ENCODE peak calls at places on chromosomes 6 and 20, in five cellular contexts. One of them, this sample, is unnamed.
A peak's percentile ranks its signal among the peaks of the same experiment; 100 is the strongest.

GRCh38 chr6:12060780-12061619 is 48.9 kb downstream of the HIVEP1 start:
- DNase-seq in SK-N-SH: no peak
- DNase-seq in neural progenitor cell: peak; percentile 66
- DNase-seq in spleen: peak; percentile 93
- DNase-seq in bronchial epithelial cell: peak; percentile 59
- DNase-seq in this sample: peak; percentile 56

GRCh38 chr6:90157441-90157840 is 139.2 kb downstream of the BACH2 start:
- DNase-seq in SK-N-SH: no peak
- DNase-seq in neural progenitor cell: no peak
- DNase-seq in spleen: no peak
- DNase-seq in bronchial epithelial cell: no peak
- DNase-seq in this sample: no peak

GRCh38 chr6:42137192-42137753 is 5.1 kb downstream of the C6orf132 start:
- DNase-seq in SK-N-SH: peak; percentile 63
- DNase-seq in neural progenitor cell: no peak
- DNase-seq in spleen: no peak
- DNase-seq in bronchial epithelial cell: peak; percentile 55
- DNase-seq in this sample: no peak

GRCh38 chr20:25486377-25486776 is 78.9 kb downstream of the GINS1 start:
- DNase-seq in SK-N-SH: peak; percentile 61
- DNase-seq in neural progenitor cell: no peak
- DNase-seq in spleen: no peak
- DNase-seq in bronchial epithelial cell: no peak
- DNase-seq in this sample: no peak

GRCh38 chr6:108559097-108559883 is 1.4 kb upstream of the FOXO3 start:
- DNase-seq in SK-N-SH: peak; percentile 85
- DNase-seq in neural progenitor cell: peak; percentile 89
- DNase-seq in spleen: peak; percentile 98
- DNase-seq in bronchial epithelial cell: peak; percentile 51
- DNase-seq in this sample: peak; percentile 72

GRCh38 chr6:87941556-87942358 is 105.9 kb upstream of the SPACA1 start:
- DNase-seq in SK-N-SH: no peak
- DNase-seq in neural progenitor cell: no peak
- DNase-seq in spleen: no peak
- DNase-seq in bronchial epithelial cell: peak; percentile 53
- DNase-seq in this sample: no peak

GRCh38 chr6:33826537-33826936 is 22.7 kb upstream of the MLN start:
- DNase-seq in SK-N-SH: no peak
- DNase-seq in neural progenitor cell: no peak
- DNase-seq in spleen: no peak
- DNase-seq in bronchial epithelial cell: no peak
- DNase-seq in this sample: no peak

GRCh38 chr6:127695108-127695507 is 118.1 kb downstream of the C6orf58 start:
- DNase-seq in SK-N-SH: no peak
- DNase-seq in neural progenitor cell: no peak
- DNase-seq in spleen: no peak
- DNase-seq in bronchial epithelial cell: no peak
- DNase-seq in this sample: no peak

GRCh38 chr6:166419268-166419667 is 36.5 kb upstream of the MPC1 start:
- DNase-seq in SK-N-SH: no peak
- DNase-seq in neural progenitor cell: no peak
- DNase-seq in spleen: no peak
- DNase-seq in bronchial epithelial cell: peak; percentile 64
- DNase-seq in this sample: peak; percentile 8

GRCh38 chr6:119348308-119349040 is 1.1 kb downstream of the MAN1A1 start:
- DNase-seq in SK-N-SH: peak; percentile 82
- DNase-seq in neural progenitor cell: peak; percentile 71
- DNase-seq in spleen: peak; percentile 90
- DNase-seq in bronchial epithelial cell: no peak
- DNase-seq in this sample: no peak

GRCh38 chr20:10654630-10655029 is 19.2 kb downstream of the JAG1 start:
- DNase-seq in SK-N-SH: peak; percentile 69
- DNase-seq in neural progenitor cell: peak; percentile 61
- DNase-seq in spleen: no peak
- DNase-seq in bronchial epithelial cell: peak; percentile 92
- DNase-seq in this sample: peak; percentile 67
- TF ChIP-seq CTCF in SK-N-SH: no peak
- TF ChIP-seq CTCF in neural progenitor cell: no peak
- TF ChIP-seq CTCF in spleen: no peak
- TF ChIP-seq CTCF in bronchial epithelial cell: no peak
- TF ChIP-seq CTCF in this sample: no peak

DNA sequence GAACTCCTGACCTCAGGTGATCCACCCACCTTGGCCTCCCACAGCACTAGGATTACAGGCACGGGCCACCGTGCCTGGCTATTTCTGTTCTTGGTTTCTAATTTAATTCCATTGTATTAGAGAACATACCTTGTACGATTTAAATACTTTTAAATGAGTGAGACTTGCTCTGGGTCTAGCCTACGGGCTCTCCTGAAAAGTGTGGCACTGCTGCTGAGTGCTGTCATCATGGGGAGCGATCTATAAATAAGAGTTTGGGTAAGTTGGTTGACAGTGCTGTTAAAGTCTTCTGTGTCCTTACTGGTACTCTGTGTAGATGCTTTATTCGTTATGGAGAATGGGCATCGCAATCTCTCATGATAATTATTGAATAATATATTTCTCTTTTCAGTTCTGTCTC is 35.0 kb upstream of the BHLHE23 start:
- DNase-seq in SK-N-SH: no peak
- DNase-seq in neural progenitor cell: no peak
- DNase-seq in spleen: peak; percentile 17
- DNase-seq in bronchial epithelial cell: no peak
- DNase-seq in this sample: no peak
- H3K27me3 ChIP-seq in SK-N-SH: peaks cover 46% of the 10 kb centered on the region
- H3K27me3 ChIP-seq in neural progenitor cell: peaks cover 35% of the 10 kb centered on the region
- H3K27me3 ChIP-seq in spleen: peaks cover 67% of the 10 kb centered on the region
- H3K27me3 ChIP-seq in bronchial epithelial cell: peaks cover 2% of the 10 kb centered on the region
- H3K27me3 ChIP-seq in this sample: peaks cover 14% of the 10 kb centered on the region

GRCh38 chr20:577167-577791 is 32.8 kb downstream of the TCF15 start:
- DNase-seq in SK-N-SH: no peak
- DNase-seq in neural progenitor cell: peak; percentile 58
- DNase-seq in spleen: no peak
- DNase-seq in bronchial epithelial cell: peak; percentile 17
- DNase-seq in this sample: no peak
- TF ChIP-seq CTCF in SK-N-SH: peak; percentile 27
- TF ChIP-seq CTCF in neural progenitor cell: peak; percentile 53
- TF ChIP-seq CTCF in spleen: no peak
- TF ChIP-seq CTCF in bronchial epithelial cell: peak; percentile 22
- TF ChIP-seq CTCF in this sample: peak; percentile 63

GRCh38 chr20:59611286-59611685 is 6.9 kb downstream of the PHACTR3 start:
- DNase-seq in SK-N-SH: peak; percentile 54
- DNase-seq in neural progenitor cell: no peak
- DNase-seq in spleen: peak; percentile 42
- DNase-seq in bronchial epithelial cell: no peak
- DNase-seq in this sample: no peak

GRCh38 chr20:59606566-59606965 is 2.2 kb downstream of the PHACTR3 start:
- DNase-seq in SK-N-SH: no peak
- DNase-seq in neural progenitor cell: no peak
- DNase-seq in spleen: no peak
- DNase-seq in bronchial epithelial cell: no peak
- DNase-seq in this sample: no peak

GRCh38 chr20:59608871-59609270 is 4.5 kb downstream of the PHACTR3 start:
- DNase-seq in SK-N-SH: no peak
- DNase-seq in neural progenitor cell: no peak
- DNase-seq in spleen: peak; percentile 51
- DNase-seq in bronchial epithelial cell: no peak
- DNase-seq in this sample: no peak

GRCh38 chr20:59605691-59606364 is 1.5 kb downstream of the PHACTR3 start:
- DNase-seq in SK-N-SH: peak; percentile 66
- DNase-seq in neural progenitor cell: peak; percentile 41
- DNase-seq in spleen: no peak
- DNase-seq in bronchial epithelial cell: no peak
- DNase-seq in this sample: no peak

GRCh38 chr20:59608396-59608795 is 4.1 kb downstream of the PHACTR3 start:
- DNase-seq in SK-N-SH: no peak
- DNase-seq in neural progenitor cell: no peak
- DNase-seq in spleen: peak; percentile 32
- DNase-seq in bronchial epithelial cell: no peak
- DNase-seq in this sample: no peak
- H3K27me3 ChIP-seq in SK-N-SH: peaks cover 16% of the 10 kb centered on the region
- H3K27me3 ChIP-seq in neural progenitor cell: peaks cover 80% of the 10 kb centered on the region
- H3K27me3 ChIP-seq in spleen: peaks cover 58% of the 10 kb centered on the region
- H3K27me3 ChIP-seq in bronchial epithelial cell: peaks cover 5% of the 10 kb centered on the region
- H3K27me3 ChIP-seq in this sample: peaks cover 7% of the 10 kb centered on the region

GRCh38 chr6:36123270-36124139 is 6.8 kb upstream of the MAPK13 start:
- DNase-seq in SK-N-SH: peak; percentile 89
- DNase-seq in neural progenitor cell: peak; percentile 87
- DNase-seq in spleen: peak; percentile 96
- DNase-seq in bronchial epithelial cell: peak; percentile 59
- DNase-seq in this sample: peak; percentile 49
- TF ChIP-seq CTCF in SK-N-SH: peak; percentile 66
- TF ChIP-seq CTCF in neural progenitor cell: peak; percentile 69
- TF ChIP-seq CTCF in spleen: peak; percentile 75
- TF ChIP-seq CTCF in bronchial epithelial cell: peak; percentile 89
- TF ChIP-seq CTCF in this sample: peak; percentile 89

GRCh38 chr6:136788069-136788902 is 4.0 kb downstream of the MAP3K5 start:
- DNase-seq in SK-N-SH: no peak
- DNase-seq in neural progenitor cell: no peak
- DNase-seq in spleen: no peak
- DNase-seq in bronchial epithelial cell: peak; percentile 83
- DNase-seq in this sample: peak; percentile 58

GRCh38 chr6:136791296-136792065 is 796 bp downstream of the MAP3K5 start:
- DNase-seq in SK-N-SH: peak; percentile 44
- DNase-seq in neural progenitor cell: peak; percentile 53
- DNase-seq in spleen: peak; percentile 94
- DNase-seq in bronchial epithelial cell: peak; percentile 44
- DNase-seq in this sample: peak; percentile 56

GRCh38 chr6:136792945-136793289 is 640 bp upstream of the MAP3K5 start:
- DNase-seq in SK-N-SH: peak; percentile 85
- DNase-seq in neural progenitor cell: peak; percentile 85
- DNase-seq in spleen: peak; percentile 99
- DNase-seq in bronchial epithelial cell: peak; percentile 67
- DNase-seq in this sample: peak; percentile 86

GRCh38 chr6:136792066-136792944 is at the start of gene MAP3K5:
- DNase-seq in SK-N-SH: peak; percentile 84
- DNase-seq in neural progenitor cell: peak; percentile 75
- DNase-seq in spleen: peak; percentile 98
- DNase-seq in bronchial epithelial cell: peak; percentile 74
- DNase-seq in this sample: peak; percentile 51

GRCh38 chr6:136790411-136791295 is 1.6 kb downstream of the MAP3K5 start:
- DNase-seq in SK-N-SH: no peak
- DNase-seq in neural progenitor cell: no peak
- DNase-seq in spleen: no peak
- DNase-seq in bronchial epithelial cell: no peak
- DNase-seq in this sample: no peak
- H3K27me3 ChIP-seq in SK-N-SH: no peaks in the 10 kb centered on the region
- H3K27me3 ChIP-seq in neural progenitor cell: peaks cover 67% of the 10 kb centered on the region
- H3K27me3 ChIP-seq in spleen: no peaks in the 10 kb centered on the region
- H3K27me3 ChIP-seq in bronchial epithelial cell: no peaks in the 10 kb centered on the region
- H3K27me3 ChIP-seq in this sample: no peaks in the 10 kb centered on the region

DNA sequence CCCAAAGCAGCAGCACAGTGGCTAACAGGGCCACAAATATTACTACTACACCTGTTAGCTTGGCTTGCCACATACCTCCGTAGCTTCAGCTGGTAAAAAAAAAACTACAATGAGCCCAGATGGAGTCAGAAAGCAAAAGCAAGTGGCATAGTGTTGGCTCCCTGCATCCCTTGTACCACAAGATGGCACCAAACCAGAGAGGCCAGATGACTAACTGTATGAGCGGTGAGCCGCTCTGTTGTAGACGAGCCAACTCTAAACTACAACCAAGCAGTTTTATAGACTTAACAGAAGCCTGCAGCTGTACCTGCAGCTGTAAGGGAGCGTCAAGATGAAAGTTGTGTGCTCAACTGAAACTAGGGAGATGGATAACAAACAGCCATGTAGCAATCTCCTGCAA is 84.5 kb upstream of the MCHR2 start:
- DNase-seq in SK-N-SH: peak; percentile 4
- DNase-seq in neural progenitor cell: peak; percentile 69
- DNase-seq in spleen: no peak
- DNase-seq in bronchial epithelial cell: peak; percentile 37
- DNase-seq in this sample: peak; percentile 20
- TF ChIP-seq CTCF in SK-N-SH: peak; percentile 63
- TF ChIP-seq CTCF in neural progenitor cell: peak; percentile 70
- TF ChIP-seq CTCF in spleen: no peak
- TF ChIP-seq CTCF in bronchial epithelial cell: peak; percentile 70
- TF ChIP-seq CTCF in this sample: peak; percentile 70

GRCh38 chr6:155200012-155200411 is 63.8 kb upstream of the CLDN20 start:
- DNase-seq in SK-N-SH: no peak
- DNase-seq in neural progenitor cell: no peak
- DNase-seq in spleen: no peak
- DNase-seq in bronchial epithelial cell: no peak
- DNase-seq in this sample: peak; percentile 77
- H3K27me3 ChIP-seq in SK-N-SH: no peaks in the 10 kb centered on the region
- H3K27me3 ChIP-seq in neural progenitor cell: no peaks in the 10 kb centered on the region
- H3K27me3 ChIP-seq in spleen: no peaks in the 10 kb centered on the region
- H3K27me3 ChIP-seq in bronchial epithelial cell: no peaks in the 10 kb centered on the region
- H3K27me3 ChIP-seq in this sample: no peaks in the 10 kb centered on the region

DNA sequence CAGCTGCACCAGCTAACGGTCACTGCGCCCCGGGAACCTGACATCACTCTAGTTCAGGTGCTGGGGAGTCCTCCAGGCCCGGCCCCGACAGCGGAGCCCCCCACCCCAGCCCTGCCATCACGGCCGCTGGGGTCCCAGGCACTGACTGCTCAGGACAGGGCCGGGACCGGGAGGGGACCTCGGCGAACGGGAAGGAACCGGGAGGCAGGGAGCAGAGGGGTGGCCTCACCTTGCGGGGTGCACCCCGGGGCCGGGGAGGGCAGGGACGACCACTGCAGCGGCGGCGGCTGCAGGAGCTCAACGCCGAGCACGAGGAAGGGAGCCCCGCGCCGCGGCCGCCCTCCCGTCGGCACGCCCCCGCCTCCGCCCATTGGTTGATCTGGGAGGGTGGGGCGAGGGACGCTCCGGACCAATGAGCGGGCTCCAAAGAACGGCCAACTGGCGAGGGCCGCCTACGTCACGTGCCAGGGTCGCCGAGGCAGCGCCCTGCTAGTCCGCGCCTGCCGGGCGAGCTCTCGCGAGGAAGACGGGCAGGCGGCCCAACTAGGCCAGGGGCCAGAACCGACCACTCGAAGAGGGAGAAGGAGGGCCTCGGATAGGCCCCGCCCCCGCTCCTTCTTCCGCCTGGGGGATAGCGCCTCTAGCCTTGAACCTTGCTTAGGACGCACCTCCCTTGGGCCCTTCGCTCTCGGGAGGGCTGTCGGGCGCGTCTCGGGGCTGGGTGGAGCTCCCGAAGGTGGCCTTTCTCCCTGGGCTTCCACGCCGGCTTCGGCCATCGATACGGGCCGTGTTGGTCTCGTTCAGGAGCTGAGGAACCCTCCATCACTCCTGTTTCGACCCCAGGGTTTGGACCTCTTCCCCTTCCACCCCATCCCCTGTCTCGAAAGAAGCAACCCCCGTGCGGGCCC is at the start of gene ADISSP:
- DNase-seq in SK-N-SH: peak; percentile 99
- DNase-seq in neural progenitor cell: peak; percentile 99
- DNase-seq in spleen: peak; percentile 100
- DNase-seq in bronchial epithelial cell: peak; percentile 90
- DNase-seq in this sample: peak; percentile 97
- TF ChIP-seq CTCF in SK-N-SH: peak; percentile 28
- TF ChIP-seq CTCF in neural progenitor cell: peak; percentile 15
- TF ChIP-seq CTCF in spleen: no peak
- TF ChIP-seq CTCF in bronchial epithelial cell: no peak
- TF ChIP-seq CTCF in this sample: peak; percentile 29